ENCODE peak calls at places on chromosome 2, in seven cellular contexts. U, G, J, K, A, S and E are unnamed samples.

GRCh38 chr2:204353823-204354222 is 191.5 kb upstream of the PARD3B start:
- DNase-seq in A (no peak), U (no peak), K (no peak), S (no peak), J (no peak), G (no peak), E (no peak)

GRCh38 chr2:27291865-27292264 is 9.6 kb downstream of the TRIM54 start:
- DNase-seq in J (no peak), U (peak; percentile 66), K (no peak), G (no peak), S (no peak), A (no peak), E (peak; percentile 35)

GRCh38 chr2:218476676-218477075 is 57.8 kb downstream of the VIL1 start:
- DNase-seq in K (peak; percentile 68), J (no peak), A (peak; percentile 69), G (no peak), S (peak; percentile 82), U (no peak), E (no peak)

GRCh38 chr2:95359035-95359434 is 43.5 kb upstream of the FAHD2A start:
- DNase-seq in S (no peak), K (no peak), J (no peak), A (peak; percentile 10), U (no peak), G (no peak), E (no peak)

GRCh38 chr2:76692896-76693295 is 829.3 kb downstream of the LRRTM4 start:
- DNase-seq in U (no peak), G (no peak), K (no peak), A (no peak), J (no peak), S (no peak), E (no peak)

GRCh38 chr2:156182132-156182531 is 150.4 kb downstream of the NR4A2 start:
- DNase-seq in G (no peak), S (no peak), K (no peak), U (peak; percentile 15), A (no peak), J (no peak), E (peak; percentile 3)

GRCh38 chr2:106852103-106852502 is 33.9 kb downstream of the ST6GAL2 start:
- DNase-seq in G (no peak), U (no peak), A (no peak), S (no peak), K (no peak), J (no peak), E (no peak)

GRCh38 chr2:181849601-181850000 is 41.9 kb upstream of the ITPRID2 start:
- DNase-seq in U (no peak), G (no peak), A (no peak), K (no peak), S (no peak), J (no peak), E (no peak)

GRCh38 chr2:239268082-239268481 is 132.7 kb downstream of the HDAC4 start:
- DNase-seq in G (no peak), S (peak; percentile 75), J (peak; percentile 65), K (no peak), U (peak; percentile 66), A (no peak), E (no peak)

GRCh38 chr2:24721470-24721869 is 71.7 kb downstream of the PTRHD1 start:
- DNase-seq in U (no peak), S (peak; percentile 90), K (peak; percentile 68), A (peak; percentile 52), J (peak; percentile 72), G (no peak), E (no peak)

GRCh38 chr2:46818141-46818552 is 97.5 kb downstream of the MCFD2 start:
- DNase-seq in A (peak; percentile 80), U (no peak), G (no peak), K (peak; percentile 83), J (peak; percentile 87), S (peak; percentile 51), E (no peak)

GRCh38 chr2:148122788-148123187 is 101.9 kb downstream of the MBD5 start:
- DNase-seq in A (no peak), U (no peak), K (no peak), G (no peak), J (no peak), S (no peak), E (no peak)

GRCh38 chr2:3970791-3971190 is 267.4 kb downstream of the DCDC2C start:
- DNase-seq in J (no peak), G (no peak), K (no peak), S (no peak), A (no peak), U (no peak), E (no peak)

GRCh38 chr2:215644233-215644929 is 208.5 kb upstream of the FN1 start:
- DNase-seq in S (no peak), G (no peak), K (no peak), U (no peak), J (no peak), A (no peak), E (no peak)

GRCh38 chr2:53827398-53828175 is 32.2 kb downstream of the GPR75 start:
- DNase-seq in A (no peak), S (no peak), K (no peak), G (no peak), U (no peak), J (no peak), E (no peak)

GRCh38 chr2:84924173-84925106 is 19.0 kb downstream of the TMSB10 start:
- DNase-seq in A (peak; percentile 61), K (no peak), G (no peak), J (no peak), S (peak; percentile 37), U (peak; percentile 97), E (peak; percentile 57)

GRCh38 chr2:178227187-178227586 is 32.9 kb downstream of the OSBPL6 start:
- DNase-seq in A (no peak), J (no peak), U (no peak), G (peak; percentile 22), S (no peak), K (no peak), E (no peak)

DNA sequence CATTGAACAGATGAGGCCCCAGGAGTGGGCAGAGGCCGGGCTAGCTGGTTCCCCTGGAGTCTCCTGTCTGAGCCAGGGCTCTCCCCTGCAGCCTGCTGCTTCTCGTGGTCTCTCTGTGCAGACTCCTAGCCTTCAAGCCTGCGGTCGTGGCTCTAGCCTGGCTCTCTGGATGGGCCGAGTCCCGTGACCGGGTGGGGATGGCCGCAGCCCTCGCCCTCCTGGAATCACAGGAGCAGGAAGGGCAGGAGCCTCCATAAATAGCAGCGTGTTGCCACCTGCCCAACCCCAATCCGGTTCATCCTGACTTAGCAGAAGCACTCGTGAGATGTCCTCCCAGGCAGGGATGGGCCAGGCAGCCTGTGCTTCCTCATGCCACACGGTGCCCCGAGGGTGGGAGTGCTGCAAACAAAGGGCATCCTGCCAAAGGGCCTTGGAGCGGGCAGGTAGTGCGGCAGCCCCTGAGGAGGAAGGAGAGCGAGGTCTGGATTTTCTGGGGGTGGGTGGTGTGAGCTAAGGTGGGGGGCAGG is 43.9 kb downstream of the FOSL2 start:
- DNase-seq in K (no peak), A (no peak), J (peak; percentile 89), G (no peak), S (no peak), U (peak; percentile 68), E (peak; percentile 30)
- TF ChIP-seq POLR2A in K (no peak), A (no peak), J (no peak), G (no peak), S (no peak), U (no peak), E (no peak)

GRCh38 chr2:205806126-205806905 is 124.0 kb downstream of the NRP2 start:
- DNase-seq in J (no peak), A (no peak), U (peak; percentile 28), K (no peak), G (no peak), S (no peak), E (no peak)
- TF ChIP-seq POLR2A in J (no peak), A (no peak), U (no peak), K (no peak), G (no peak), S (no peak), E (no peak)

DNA sequence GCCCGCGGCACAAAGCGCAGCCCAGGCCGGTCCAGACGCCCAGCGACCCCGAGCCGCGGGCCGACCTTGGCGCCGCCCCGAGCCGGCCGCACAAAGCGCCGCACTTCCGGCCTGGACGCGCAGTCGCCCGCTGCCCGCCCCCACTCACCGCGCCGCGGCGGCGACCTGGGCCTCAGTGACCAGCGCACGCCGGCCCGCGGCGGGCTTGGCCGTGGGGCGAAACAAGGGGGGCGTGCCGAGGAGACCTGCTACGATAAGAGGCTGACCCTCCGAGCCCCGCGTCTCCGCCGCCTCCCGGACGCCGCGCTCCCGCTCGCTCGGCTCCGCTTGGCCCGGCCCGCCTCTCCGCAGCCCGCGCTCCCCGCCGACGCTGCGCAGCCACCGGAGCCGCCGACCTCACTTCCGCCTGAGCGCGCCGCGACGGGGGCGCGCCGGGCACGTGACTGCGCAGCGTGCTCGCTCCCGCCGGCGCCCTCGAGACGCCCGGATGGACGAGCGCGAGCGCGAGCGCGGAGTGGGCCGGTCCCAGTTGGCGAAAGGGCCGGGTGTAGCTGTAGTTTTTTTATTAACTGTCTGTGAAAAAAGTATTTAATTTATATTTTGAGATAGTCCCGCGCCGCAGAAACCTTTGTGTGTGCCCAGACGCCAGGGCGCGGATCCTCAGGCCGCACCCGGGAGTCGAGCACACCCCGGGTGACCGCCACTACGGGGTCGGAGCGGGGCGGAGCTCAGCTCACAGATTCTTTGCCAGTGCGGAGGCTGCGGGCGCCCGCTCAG is at the start of gene FAM168B:
- DNase-seq in U (peak; percentile 91), S (peak; percentile 84), G (peak; percentile 84), J (peak; percentile 87), K (peak; percentile 73), A (peak; percentile 80), E (peak; percentile 94)
- TF ChIP-seq POLR2A in U (peak; percentile 69), S (peak; percentile 98), G (peak; percentile 82), J (peak; percentile 45), K (peak; percentile 97), A (peak; percentile 76), E (peak; percentile 90)

GRCh38 chr2:127065299-127065931 is 41.5 kb downstream of the BIN1 start:
- DNase-seq in U (no peak), S (no peak), J (no peak), G (no peak), A (no peak), K (no peak), E (no peak)

GRCh38 chr2:127063701-127064590 is 43.0 kb downstream of the BIN1 start:
- DNase-seq in J (no peak), G (no peak), U (no peak), A (no peak), K (no peak), S (no peak), E (no peak)

GRCh38 chr2:127066942-127067341 is 40.0 kb downstream of the BIN1 start:
- DNase-seq in K (peak; percentile 84), U (no peak), J (peak; percentile 89), G (no peak), A (peak; percentile 84), S (peak; percentile 74), E (no peak)

GRCh38 chr2:127065932-127066318 is 41.0 kb downstream of the BIN1 start:
- DNase-seq in A (no peak), G (no peak), U (no peak), K (no peak), J (no peak), S (no peak), E (no peak)

DNA sequence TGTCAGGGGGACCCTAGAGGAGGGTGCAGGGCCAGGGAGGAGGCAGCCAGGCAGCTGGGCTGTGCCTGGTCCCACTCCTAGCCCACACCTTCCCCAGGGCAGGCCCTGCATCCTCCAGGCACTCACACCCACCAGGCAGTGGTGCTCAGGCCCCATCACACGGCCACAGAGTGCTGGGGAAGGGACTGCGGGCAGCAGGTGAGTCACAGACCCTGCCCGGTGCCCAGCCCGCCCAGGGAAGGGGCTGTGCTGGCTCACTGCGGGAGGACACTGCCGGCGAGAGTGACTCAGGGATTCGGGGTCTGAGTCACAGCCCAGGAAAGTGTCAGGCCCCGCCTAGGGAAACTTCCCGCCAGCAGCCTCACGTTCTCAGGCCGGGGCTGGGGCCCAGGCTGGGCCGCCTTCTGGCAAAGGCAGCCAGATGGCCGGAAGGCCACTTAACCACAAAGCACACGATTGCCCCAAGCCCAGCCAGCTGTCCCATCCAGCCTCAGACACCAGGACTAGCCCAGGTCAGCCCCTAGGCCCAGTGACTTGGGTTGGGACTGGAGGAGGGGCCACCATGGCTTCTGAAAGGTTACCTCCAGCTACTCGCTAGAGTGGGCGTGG is 42.2 kb downstream of the BIN1 start:
- DNase-seq in K (peak; percentile 80), U (peak; percentile 95), S (peak; percentile 97), A (peak; percentile 94), J (peak; percentile 96), G (peak; percentile 100), E (peak; percentile 99)
- TF ChIP-seq POLR2A in K (no peak), U (peak; percentile 31), S (peak; percentile 75), A (no peak), J (no peak), G (no peak), E (no peak)